ENCODE peak calls at places on chromosomes 7 and 10, in six cellular contexts. One of them, this sample, is unnamed.
A peak's percentile ranks its signal among the peaks of the same experiment; 100 is the strongest.

GRCh38 chr10:63542835-63543575 is 21.8 kb downstream of the REEP3 start:
- DNase-seq in NCI-H1694 treated with DMSO at 0.1 percent for 48 hours: peak; percentile 24
- DNase-seq in GM03348: no peak
- DNase-seq in NCI-H1417 treated with DMSO at 0.1 percent for 48 hours: no peak
- DNase-seq in DMS79 treated with DMSO at 0.1 percent for 48 hours: no peak
- DNase-seq in brain pericyte: no peak
- DNase-seq in this sample: no peak

GRCh38 chr10:27620425-27621397 is 116.6 kb downstream of the RAB18 start:
- DNase-seq in NCI-H1694 treated with DMSO at 0.1 percent for 48 hours: no peak
- DNase-seq in GM03348: peak; percentile 83
- DNase-seq in NCI-H1417 treated with DMSO at 0.1 percent for 48 hours: no peak
- DNase-seq in DMS79 treated with DMSO at 0.1 percent for 48 hours: no peak
- DNase-seq in brain pericyte: no peak
- DNase-seq in this sample: no peak

GRCh38 chr7:44073664-44074348 is 8.4 kb upstream of the PGAM2 start:
- DNase-seq in NCI-H1694 treated with DMSO at 0.1 percent for 48 hours: no peak
- DNase-seq in GM03348: no peak
- DNase-seq in NCI-H1417 treated with DMSO at 0.1 percent for 48 hours: no peak
- DNase-seq in DMS79 treated with DMSO at 0.1 percent for 48 hours: no peak
- DNase-seq in brain pericyte: no peak
- DNase-seq in this sample: peak; percentile 59

GRCh38 chr10:122373713-122374112 is 795 bp upstream of the PLEKHA1 start:
- DNase-seq in NCI-H1694 treated with DMSO at 0.1 percent for 48 hours: no peak
- DNase-seq in GM03348: peak; percentile 55
- DNase-seq in NCI-H1417 treated with DMSO at 0.1 percent for 48 hours: no peak
- DNase-seq in DMS79 treated with DMSO at 0.1 percent for 48 hours: no peak
- DNase-seq in brain pericyte: no peak
- DNase-seq in this sample: no peak

GRCh38 chr10:132632851-132633684 is 95.5 kb downstream of the INPP5A start:
- DNase-seq in NCI-H1694 treated with DMSO at 0.1 percent for 48 hours: no peak
- DNase-seq in GM03348: peak; percentile 84
- DNase-seq in NCI-H1417 treated with DMSO at 0.1 percent for 48 hours: no peak
- DNase-seq in DMS79 treated with DMSO at 0.1 percent for 48 hours: no peak
- DNase-seq in brain pericyte: no peak
- DNase-seq in this sample: no peak

GRCh38 chr10:129717816-129718547 is 246.1 kb downstream of the EBF3 start:
- DNase-seq in NCI-H1694 treated with DMSO at 0.1 percent for 48 hours: no peak
- DNase-seq in GM03348: no peak
- DNase-seq in NCI-H1417 treated with DMSO at 0.1 percent for 48 hours: no peak
- DNase-seq in DMS79 treated with DMSO at 0.1 percent for 48 hours: no peak
- DNase-seq in brain pericyte: no peak
- DNase-seq in this sample: no peak

GRCh38 chr10:112375721-112376577 is 2.0 kb downstream of the ACSL5 start:
- DNase-seq in NCI-H1694 treated with DMSO at 0.1 percent for 48 hours: no peak
- DNase-seq in GM03348: peak; percentile 21
- DNase-seq in NCI-H1417 treated with DMSO at 0.1 percent for 48 hours: no peak
- DNase-seq in DMS79 treated with DMSO at 0.1 percent for 48 hours: no peak
- DNase-seq in brain pericyte: no peak
- DNase-seq in this sample: no peak

GRCh38 chr7:29202651-29203069 is 8.1 kb downstream of the CHN2 start:
- DNase-seq in NCI-H1694 treated with DMSO at 0.1 percent for 48 hours: no peak
- DNase-seq in GM03348: no peak
- DNase-seq in NCI-H1417 treated with DMSO at 0.1 percent for 48 hours: no peak
- DNase-seq in DMS79 treated with DMSO at 0.1 percent for 48 hours: no peak
- DNase-seq in brain pericyte: no peak
- DNase-seq in this sample: no peak

GRCh38 chr7:148527717-148528168 is 62.8 kb upstream of the C7orf33 start:
- DNase-seq in NCI-H1694 treated with DMSO at 0.1 percent for 48 hours: peak; percentile 67
- DNase-seq in GM03348: peak; percentile 67
- DNase-seq in NCI-H1417 treated with DMSO at 0.1 percent for 48 hours: no peak
- DNase-seq in DMS79 treated with DMSO at 0.1 percent for 48 hours: no peak
- DNase-seq in brain pericyte: no peak
- DNase-seq in this sample: peak; percentile 2

GRCh38 chr7:44196450-44196872 is 4.3 kb upstream of the YKT6 start:
- DNase-seq in NCI-H1694 treated with DMSO at 0.1 percent for 48 hours: peak; percentile 72
- DNase-seq in GM03348: peak; percentile 83
- DNase-seq in NCI-H1417 treated with DMSO at 0.1 percent for 48 hours: no peak
- DNase-seq in DMS79 treated with DMSO at 0.1 percent for 48 hours: peak; percentile 40
- DNase-seq in brain pericyte: no peak
- DNase-seq in this sample: peak; percentile 32

GRCh38 chr10:77726732-77727131 is 89.1 kb upstream of the KCNMA1 start:
- DNase-seq in NCI-H1694 treated with DMSO at 0.1 percent for 48 hours: no peak
- DNase-seq in GM03348: no peak
- DNase-seq in NCI-H1417 treated with DMSO at 0.1 percent for 48 hours: no peak
- DNase-seq in DMS79 treated with DMSO at 0.1 percent for 48 hours: no peak
- DNase-seq in brain pericyte: no peak
- DNase-seq in this sample: no peak

GRCh38 chr10:102416181-102417094 is 2.1 kb downstream of the PSD start:
- DNase-seq in NCI-H1694 treated with DMSO at 0.1 percent for 48 hours: no peak
- DNase-seq in GM03348: no peak
- DNase-seq in NCI-H1417 treated with DMSO at 0.1 percent for 48 hours: no peak
- DNase-seq in DMS79 treated with DMSO at 0.1 percent for 48 hours: no peak
- DNase-seq in brain pericyte: no peak
- DNase-seq in this sample: no peak

GRCh38 chr10:11525503-11525902 is 85.9 kb downstream of the USP6NL start:
- DNase-seq in NCI-H1694 treated with DMSO at 0.1 percent for 48 hours: no peak
- DNase-seq in GM03348: no peak
- DNase-seq in NCI-H1417 treated with DMSO at 0.1 percent for 48 hours: no peak
- DNase-seq in DMS79 treated with DMSO at 0.1 percent for 48 hours: no peak
- DNase-seq in brain pericyte: no peak
- DNase-seq in this sample: no peak

GRCh38 chr10:112360308-112361270 is 13.3 kb upstream of the ACSL5 start:
- DNase-seq in NCI-H1694 treated with DMSO at 0.1 percent for 48 hours: no peak
- DNase-seq in GM03348: peak; percentile 44
- DNase-seq in NCI-H1417 treated with DMSO at 0.1 percent for 48 hours: no peak
- DNase-seq in DMS79 treated with DMSO at 0.1 percent for 48 hours: no peak
- DNase-seq in brain pericyte: no peak
- DNase-seq in this sample: no peak

GRCh38 chr10:80579849-80580645 is 42.3 kb downstream of the SH2D4B start:
- DNase-seq in NCI-H1694 treated with DMSO at 0.1 percent for 48 hours: no peak
- DNase-seq in GM03348: no peak
- DNase-seq in NCI-H1417 treated with DMSO at 0.1 percent for 48 hours: no peak
- DNase-seq in DMS79 treated with DMSO at 0.1 percent for 48 hours: no peak
- DNase-seq in brain pericyte: no peak
- DNase-seq in this sample: no peak